ENCODE peak calls at places on chromosome 10, in six cellular contexts. One of them, this sample, is unnamed.

GRCh38 chr10:12184165-12184564 is 11.5 kb downstream of the NUDT5 start:
- DNase-seq in K562: no peak
- DNase-seq in GM12891: no peak
- DNase-seq in GM12878: no peak
- DNase-seq in H1: no peak
- DNase-seq in HepG2: no peak
- DNase-seq in this sample: no peak

GRCh38 chr10:119020627-119020946 is 8.9 kb upstream of the NANOS1 start:
- DNase-seq in K562: no peak
- DNase-seq in GM12891: no peak
- DNase-seq in GM12878: no peak
- DNase-seq in H1: no peak
- DNase-seq in HepG2: no peak
- DNase-seq in this sample: no peak

GRCh38 chr10:58393317-58393716 is 8.1 kb downstream of the TFAM start:
- DNase-seq in K562: no peak
- DNase-seq in GM12891: no peak
- DNase-seq in GM12878: no peak
- DNase-seq in H1: no peak
- DNase-seq in HepG2: no peak
- DNase-seq in this sample: no peak

GRCh38 chr10:324593-324992 is 189.3 kb downstream of the ZMYND11 start:
- DNase-seq in K562: no peak
- DNase-seq in GM12891: no peak
- DNase-seq in GM12878: no peak
- DNase-seq in H1: no peak
- DNase-seq in HepG2: no peak
- DNase-seq in this sample: no peak

GRCh38 chr10:28558923-28559508 is 26.1 kb downstream of the WAC start:
- DNase-seq in K562: no peak
- DNase-seq in GM12891: no peak
- DNase-seq in GM12878: no peak
- DNase-seq in H1: no peak
- DNase-seq in HepG2: no peak
- DNase-seq in this sample: no peak

GRCh38 chr10:68796609-68797008 is 30.7 kb upstream of the STOX1 start:
- DNase-seq in K562: no peak
- DNase-seq in GM12891: no peak
- DNase-seq in GM12878: no peak
- DNase-seq in H1: no peak
- DNase-seq in HepG2: no peak
- DNase-seq in this sample: no peak

GRCh38 chr10:87685832-87686589 is 26.3 kb downstream of the PAPSS2 start:
- DNase-seq in K562: no peak
- DNase-seq in GM12891: no peak
- DNase-seq in GM12878: no peak
- DNase-seq in H1: no peak
- DNase-seq in HepG2: no peak
- DNase-seq in this sample: no peak

GRCh38 chr10:113433711-113434110 is 119.1 kb upstream of the HABP2 start:
- DNase-seq in K562: no peak
- DNase-seq in GM12891: no peak
- DNase-seq in GM12878: no peak
- DNase-seq in H1: no peak
- DNase-seq in HepG2: no peak
- DNase-seq in this sample: no peak

GRCh38 chr10:12214763-12215218 is 18.8 kb downstream of the CDC123 start:
- DNase-seq in K562: peak; percentile 39
- DNase-seq in GM12891: no peak
- DNase-seq in GM12878: no peak
- DNase-seq in H1: no peak
- DNase-seq in HepG2: peak; percentile 39
- DNase-seq in this sample: no peak

GRCh38 chr10:87661861-87662785 is 2.4 kb downstream of the PAPSS2 start:
- DNase-seq in K562: no peak
- DNase-seq in GM12891: no peak
- DNase-seq in GM12878: no peak
- DNase-seq in H1: no peak
- DNase-seq in HepG2: no peak
- DNase-seq in this sample: no peak

GRCh38 chr10:101001225-101002035 is 1.8 kb downstream of the LZTS2 start:
- DNase-seq in K562: peak; percentile 37
- DNase-seq in GM12891: no peak
- DNase-seq in GM12878: no peak
- DNase-seq in H1: no peak
- DNase-seq in HepG2: no peak
- DNase-seq in this sample: no peak

GRCh38 chr10:43696909-43697499 is 48.3 kb upstream of the ZNF32 start:
- DNase-seq in K562: no peak
- DNase-seq in GM12891: no peak
- DNase-seq in GM12878: no peak
- DNase-seq in H1: no peak
- DNase-seq in HepG2: no peak
- DNase-seq in this sample: no peak

GRCh38 chr10:43045246-43045621 is 31.6 kb upstream of the RET start:
- DNase-seq in K562: no peak
- DNase-seq in GM12891: no peak
- DNase-seq in GM12878: no peak
- DNase-seq in H1: no peak
- DNase-seq in HepG2: no peak
- DNase-seq in this sample: no peak

GRCh38 chr10:3873728-3874461 is 88.9 kb upstream of the KLF6 start:
- DNase-seq in K562: peak; percentile 51
- DNase-seq in GM12891: no peak
- DNase-seq in GM12878: peak; percentile 83
- DNase-seq in H1: no peak
- DNase-seq in HepG2: peak; percentile 79
- DNase-seq in this sample: no peak

GRCh38 chr10:43461950-43462349 is 25.0 kb downstream of the ZNF487 start:
- DNase-seq in K562: peak; percentile 67
- DNase-seq in GM12891: peak; percentile 44
- DNase-seq in GM12878: no peak
- DNase-seq in H1: no peak
- DNase-seq in HepG2: peak; percentile 84
- DNase-seq in this sample: no peak

GRCh38 chr10:70518695-70519094 is 40.1 kb downstream of the PALD1 start:
- DNase-seq in K562: no peak
- DNase-seq in GM12891: no peak
- DNase-seq in GM12878: no peak
- DNase-seq in H1: no peak
- DNase-seq in HepG2: no peak
- DNase-seq in this sample: no peak

GRCh38 chr10:99779335-99779734 is 3.1 kb upstream of the ABCC2 start:
- DNase-seq in K562: no peak
- DNase-seq in GM12891: no peak
- DNase-seq in GM12878: no peak
- DNase-seq in H1: no peak
- DNase-seq in HepG2: peak; percentile 76
- DNase-seq in this sample: no peak

GRCh38 chr10:104640339-104641149 is 546 bp upstream of the SORCS3 start:
- DNase-seq in K562: no peak
- DNase-seq in GM12891: no peak
- DNase-seq in GM12878: no peak
- DNase-seq in H1: no peak
- DNase-seq in HepG2: no peak
- DNase-seq in this sample: no peak

GRCh38 chr10:67827811-67828210 is 10.2 kb downstream of the DNAJC12 start:
- DNase-seq in K562: no peak
- DNase-seq in GM12891: no peak
- DNase-seq in GM12878: no peak
- DNase-seq in H1: no peak
- DNase-seq in HepG2: peak; percentile 31
- DNase-seq in this sample: no peak

GRCh38 chr10:8296742-8297101 is 242.2 kb downstream of the GATA3 start:
- DNase-seq in K562: no peak
- DNase-seq in GM12891: no peak
- DNase-seq in GM12878: no peak
- DNase-seq in H1: no peak
- DNase-seq in HepG2: no peak
- DNase-seq in this sample: no peak

GRCh38 chr10:34262965-34263364 is 552.1 kb downstream of the PARD3 start:
- DNase-seq in K562: no peak
- DNase-seq in GM12891: no peak
- DNase-seq in GM12878: no peak
- DNase-seq in H1: no peak
- DNase-seq in HepG2: peak; percentile 8
- DNase-seq in this sample: no peak

GRCh38 chr10:125377368-125377767 is 217.0 kb upstream of the CTBP2 start:
- DNase-seq in K562: no peak
- DNase-seq in GM12891: no peak
- DNase-seq in GM12878: no peak
- DNase-seq in H1: no peak
- DNase-seq in HepG2: no peak
- DNase-seq in this sample: no peak

GRCh38 chr10:125379592-125379991 is 219.2 kb upstream of the CTBP2 start:
- DNase-seq in K562: no peak
- DNase-seq in GM12891: no peak
- DNase-seq in GM12878: no peak
- DNase-seq in H1: no peak
- DNase-seq in HepG2: no peak
- DNase-seq in this sample: no peak

GRCh38 chr10:125373546-125373945 is 213.2 kb upstream of the CTBP2 start:
- DNase-seq in K562: no peak
- DNase-seq in GM12891: no peak
- DNase-seq in GM12878: no peak
- DNase-seq in H1: no peak
- DNase-seq in HepG2: no peak
- DNase-seq in this sample: no peak

GRCh38 chr10:125370578-125370977 is 210.2 kb upstream of the CTBP2 start:
- DNase-seq in K562: peak; percentile 53
- DNase-seq in GM12891: no peak
- DNase-seq in GM12878: no peak
- DNase-seq in H1: peak; percentile 88
- DNase-seq in HepG2: no peak
- DNase-seq in this sample: no peak

DNA sequence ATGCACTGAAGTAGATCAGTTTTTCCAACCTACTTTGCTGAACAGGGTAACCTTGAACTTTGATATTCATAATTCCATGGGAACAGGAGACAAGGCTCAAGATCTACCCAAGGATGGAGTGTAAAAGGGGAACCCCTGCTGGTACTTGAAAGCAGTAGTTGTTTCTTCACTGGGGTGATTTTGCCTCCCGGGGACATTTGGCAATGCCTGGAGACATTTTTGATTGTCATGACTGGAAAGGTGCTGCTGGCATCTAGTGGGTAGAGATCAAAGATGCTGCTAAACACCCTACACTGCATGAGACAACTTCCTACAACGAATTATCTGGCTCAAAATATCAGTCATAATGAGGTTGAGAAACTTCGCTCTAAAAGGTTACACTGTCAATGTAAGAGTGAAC is 214.8 kb upstream of the CTBP2 start:
- DNase-seq in K562: no peak
- DNase-seq in GM12891: no peak
- DNase-seq in GM12878: no peak
- DNase-seq in H1: no peak
- DNase-seq in HepG2: no peak
- DNase-seq in this sample: no peak
- TF ChIP-seq TAF1 in K562: no peak
- TF ChIP-seq TAF1 in GM12891: no peak
- TF ChIP-seq TAF1 in GM12878: no peak
- TF ChIP-seq TAF1 in H1: no peak
- TF ChIP-seq TAF1 in HepG2: no peak
- TF ChIP-seq TAF1 in this sample: no peak

DNA sequence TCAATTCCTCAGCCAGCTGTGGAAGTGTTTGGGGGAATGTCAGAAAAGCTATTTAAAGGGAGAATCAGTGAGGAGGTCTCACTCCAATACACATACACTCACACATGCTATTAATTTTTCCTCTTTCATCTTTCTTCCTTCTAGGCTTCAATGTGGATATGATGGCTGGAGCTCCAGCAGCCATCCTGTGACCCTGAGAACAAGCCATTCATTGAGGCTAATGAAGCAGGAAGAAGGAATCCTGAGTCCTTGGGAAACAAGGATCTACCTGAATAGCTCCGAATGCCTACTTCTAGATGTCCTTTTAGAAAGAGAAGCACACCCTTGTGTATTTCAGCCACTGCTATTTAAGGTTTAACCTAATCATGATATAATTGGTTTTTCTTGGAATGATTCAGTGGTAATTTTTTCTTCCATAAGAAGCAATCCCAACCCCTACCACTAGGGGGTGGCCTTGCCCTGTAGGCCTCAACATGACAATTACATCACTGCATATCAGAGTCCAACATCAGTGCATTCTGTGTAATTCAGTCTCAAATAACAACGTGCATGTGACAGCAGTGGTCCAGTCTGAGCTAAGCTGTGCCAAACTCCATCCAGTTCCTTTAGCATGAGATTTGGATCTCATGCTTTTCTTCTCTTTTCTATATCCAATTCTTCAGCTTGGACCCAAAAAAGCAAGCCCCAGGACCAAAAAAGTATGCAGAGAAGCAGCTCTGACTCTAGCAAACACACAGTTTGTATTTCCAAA is 85.3 kb upstream of the ANKRD1 start:
- DNase-seq in K562: peak; percentile 45
- DNase-seq in GM12891: no peak
- DNase-seq in GM12878: peak; percentile 80
- DNase-seq in H1: no peak
- DNase-seq in HepG2: peak; percentile 71
- DNase-seq in this sample: no peak
- TF ChIP-seq POLR2AphosphoS5 in K562: no peak
- TF ChIP-seq POLR2AphosphoS5 in GM12891: no peak
- TF ChIP-seq POLR2AphosphoS5 in GM12878: no peak
- TF ChIP-seq POLR2AphosphoS5 in H1: no peak
- TF ChIP-seq POLR2AphosphoS5 in HepG2: no peak
- TF ChIP-seq POLR2AphosphoS5 in this sample: no peak

DNA sequence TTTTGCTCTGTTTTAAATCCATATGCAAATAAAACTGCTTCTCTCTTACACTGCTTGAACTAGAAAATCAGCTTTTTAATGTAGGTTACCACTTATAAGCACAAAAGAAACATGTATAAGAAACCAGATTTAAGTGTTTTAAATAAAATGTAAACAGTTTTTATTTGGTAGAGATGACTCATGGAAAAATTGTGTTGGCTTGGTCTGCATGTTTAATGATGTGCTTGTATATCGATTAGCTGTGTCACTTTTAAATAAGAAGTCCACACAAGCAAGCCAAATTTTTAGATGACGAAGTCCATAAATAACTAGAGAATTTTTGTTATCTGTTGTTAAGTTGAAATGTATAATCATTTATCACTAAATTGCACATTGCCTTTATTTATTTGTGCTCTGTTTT is 103.9 kb downstream of the HECTD2 start:
- DNase-seq in K562: no peak
- DNase-seq in GM12891: no peak
- DNase-seq in GM12878: no peak
- DNase-seq in H1: no peak
- DNase-seq in HepG2: no peak
- DNase-seq in this sample: no peak
- TF ChIP-seq POLR2A in K562: no peak
- TF ChIP-seq POLR2A in GM12891: no peak
- TF ChIP-seq POLR2A in GM12878: no peak
- TF ChIP-seq POLR2A in H1: no peak
- TF ChIP-seq POLR2A in HepG2: no peak
- TF ChIP-seq POLR2A in this sample: no peak

DNA sequence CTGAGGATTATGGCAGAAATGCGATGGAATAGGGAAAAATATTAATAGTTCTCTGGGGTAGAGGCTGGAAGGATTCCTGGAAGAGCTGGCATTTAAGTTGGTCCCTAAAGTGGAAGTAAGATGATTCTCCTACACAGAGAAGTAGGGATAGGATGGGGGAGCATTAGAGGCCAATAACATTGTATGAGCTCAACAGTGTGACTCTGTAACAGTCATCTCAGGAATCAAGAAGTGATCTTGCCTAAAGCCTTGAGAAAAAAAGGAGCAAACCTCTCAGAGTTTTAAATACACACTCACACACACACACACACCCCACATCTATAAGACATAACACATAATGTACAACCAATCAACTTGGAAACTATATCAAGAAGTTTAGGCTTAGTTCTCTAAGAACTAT is 117.7 kb upstream of the CDK1 start:
- DNase-seq in K562: no peak
- DNase-seq in GM12891: no peak
- DNase-seq in GM12878: no peak
- DNase-seq in H1: no peak
- DNase-seq in HepG2: no peak
- DNase-seq in this sample: no peak
- TF ChIP-seq TAF1 in K562: no peak
- TF ChIP-seq TAF1 in GM12891: no peak
- TF ChIP-seq TAF1 in GM12878: no peak
- TF ChIP-seq TAF1 in H1: no peak
- TF ChIP-seq TAF1 in HepG2: no peak
- TF ChIP-seq TAF1 in this sample: no peak